ENCODE peak calls at places on chromosomes 2 and 18, in seven cellular contexts. K is AG10803, F is tibial artery, Q is progenitor cell of endocrine pancreas, A is IMR-90, I is HCT116, H is heart left ventricle. D is an unnamed sample.

GRCh38 chr18:8792688-8793316 is 87.4 kb downstream of the MTCL1 start:
- DNase-seq in H (no peak), F (no peak), A (no peak), I (no peak), Q (no peak), K (no peak), D (no peak)

GRCh38 chr2:210523650-210524289 is 32.6 kb upstream of the CPS1 start:
- DNase-seq in I (no peak), H (no peak), F (no peak), K (no peak), Q (no peak), A (no peak), D (no peak)

GRCh38 chr2:240178564-240178963 is 38.1 kb upstream of the OTOS start:
- DNase-seq in K (no peak), A (no peak), F (peak), Q (no peak), I (no peak), H (no peak), D (no peak)

GRCh38 chr2:68915345-68915841 is 37.3 kb downstream of the GKN2 start:
- DNase-seq in F (no peak), H (no peak), A (no peak), Q (no peak), K (no peak), I (no peak), D (no peak)

GRCh38 chr18:63974991-63975390 is 5.1 kb downstream of the SERPINB8 start:
- DNase-seq in H (no peak), I (peak), F (no peak), A (peak), Q (no peak), K (peak), D (no peak)

GRCh38 chr2:229539628-229540027 is 174.7 kb downstream of the DNER start:
- DNase-seq in K (no peak), A (peak), I (no peak), Q (no peak), H (no peak), F (no peak), D (no peak)

GRCh38 chr2:96882230-96882629 is 12.3 kb upstream of the SEMA4C start:
- DNase-seq in I (no peak), H (no peak), F (no peak), K (no peak), A (no peak), Q (no peak), D (no peak)

GRCh38 chr2:62091471-62091870 is 104.4 kb upstream of the B3GNT2 start:
- DNase-seq in K (no peak), H (no peak), F (no peak), I (no peak), A (no peak), Q (no peak), D (no peak)

GRCh38 chr2:28161466-28161865 is 231.2 kb upstream of the FOSL2 start:
- DNase-seq in I (no peak), Q (no peak), F (no peak), K (peak), A (no peak), H (no peak), D (no peak)

GRCh38 chr2:109284816-109285215 is 155.8 kb downstream of the SH3RF3 start:
- DNase-seq in Q (no peak), I (no peak), K (peak), F (no peak), A (peak), H (peak), D (no peak)

GRCh38 chr2:43251171-43251731 is 24.8 kb upstream of the ZFP36L2 start:
- DNase-seq in I (no peak), Q (no peak), F (peak), A (peak), K (peak), H (no peak), D (no peak)

GRCh38 chr2:185796758-185797157 is 58.2 kb downstream of the FSIP2 start:
- DNase-seq in K (no peak), H (no peak), F (no peak), A (no peak), Q (no peak), I (no peak), D (no peak)

GRCh38 chr2:100875516-100876230 is 55.7 kb downstream of the NPAS2 start:
- DNase-seq in Q (no peak), H (no peak), F (no peak), I (no peak), K (no peak), A (no peak), D (no peak)

GRCh38 chr2:148298201-148298600 is 277.3 kb downstream of the MBD5 start:
- DNase-seq in F (no peak), K (peak), A (peak), Q (no peak), H (no peak), I (no peak), D (no peak)

GRCh38 chr2:127704641-127705243 is 3.4 kb downstream of the SFT2D3 start:
- DNase-seq in F (peak), I (no peak), Q (no peak), A (no peak), H (no peak), K (peak), D (no peak)

GRCh38 chr2:235734700-235735205 is 240.9 kb downstream of the AGAP1 start:
- DNase-seq in H (no peak), F (peak), Q (no peak), I (no peak), K (peak), A (no peak), D (no peak)

GRCh38 chr2:169640104-169640503 is 54.1 kb downstream of the CFAP210 start:
- DNase-seq in Q (no peak), I (no peak), F (no peak), A (no peak), K (no peak), H (no peak), D (no peak)

GRCh38 chr18:72823345-72823744 is 44.4 kb downstream of the NETO1 start:
- DNase-seq in H (no peak), I (no peak), K (no peak), Q (no peak), F (no peak), A (no peak), D (no peak)

GRCh38 chr18:72822202-72822601 is 45.6 kb downstream of the NETO1 start:
- DNase-seq in F (no peak), K (no peak), A (no peak), I (no peak), Q (no peak), H (no peak), D (no peak)

GRCh38 chr18:72820571-72820970 is 47.2 kb downstream of the NETO1 start:
- DNase-seq in F (no peak), I (no peak), K (no peak), Q (no peak), H (no peak), A (no peak), D (no peak)

DNA sequence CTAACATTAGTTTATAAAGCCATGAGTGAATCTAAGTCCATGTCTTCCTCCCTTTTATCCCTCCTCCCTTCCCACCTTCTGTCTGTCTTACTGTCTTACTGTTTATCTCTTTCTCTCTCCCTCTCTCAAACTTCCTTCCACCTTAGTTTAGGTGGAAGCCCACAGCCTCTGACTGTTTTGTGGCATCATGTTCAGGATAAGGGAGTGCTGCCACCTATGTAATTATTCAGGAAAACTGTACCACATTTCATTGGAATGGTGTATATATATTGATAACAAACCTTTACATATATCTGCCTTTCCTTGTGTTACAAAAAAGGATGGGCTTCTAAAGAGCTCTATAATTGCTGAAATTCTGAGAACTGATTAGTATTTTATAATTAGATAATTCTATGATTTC is 48.7 kb downstream of the NETO1 start:
- DNase-seq in F (no peak), I (no peak), K (no peak), A (no peak), Q (no peak), H (no peak), D (no peak)
- TF ChIP-seq CTCF in F (no peak), I (no peak), K (no peak), A (no peak), Q (no peak), H (no peak), D (no peak)

DNA sequence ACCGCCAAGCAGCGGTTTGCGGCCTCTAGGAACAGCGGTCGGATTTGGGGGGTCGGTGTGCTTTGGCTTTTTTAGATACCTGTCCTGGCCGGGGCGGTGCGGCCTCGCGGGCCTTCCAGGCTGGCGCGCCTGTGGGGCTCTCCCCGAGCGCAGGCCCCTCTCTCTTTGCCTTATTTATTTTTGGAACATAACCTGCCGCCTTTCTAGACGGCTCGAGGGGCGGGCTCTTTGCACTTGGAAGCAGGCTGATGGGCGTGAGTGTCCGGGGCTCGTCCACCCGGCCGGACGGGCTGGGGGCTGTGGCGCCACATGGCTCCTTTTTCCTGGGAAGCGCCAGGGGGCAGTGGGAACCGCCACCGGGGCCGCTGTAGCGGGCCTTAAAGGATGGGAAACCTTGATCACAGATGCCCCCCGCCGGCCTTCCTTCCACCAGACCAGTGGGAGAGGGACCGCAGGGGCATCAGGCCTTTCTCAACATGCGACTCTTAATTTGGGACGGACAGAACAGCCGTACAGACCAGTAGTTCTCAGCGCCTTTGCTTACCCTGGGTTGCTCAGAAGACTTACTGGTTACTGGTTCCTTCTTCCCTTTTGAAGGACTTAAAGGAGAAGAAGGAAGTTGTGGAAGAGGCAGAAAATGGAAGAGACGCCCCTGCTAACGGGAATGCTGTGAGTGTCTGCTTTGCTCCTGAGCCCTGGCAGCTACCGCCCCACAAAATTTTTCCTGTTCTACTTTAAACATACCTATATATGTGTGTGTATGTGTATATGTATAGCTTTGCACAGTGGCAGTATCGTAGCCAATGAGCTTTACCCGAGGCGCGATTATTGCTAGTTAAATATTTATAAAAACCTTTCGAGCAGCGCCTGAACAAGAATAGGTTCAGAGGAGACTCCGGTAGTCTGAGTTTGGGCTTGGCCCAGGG is 2.7 kb downstream of the PTMA start:
- DNase-seq in Q (no peak), F (peak), I (no peak), H (peak), K (peak), A (no peak), D (no peak)
- TF ChIP-seq CTCF in Q (no peak), F (no peak), I (no peak), H (no peak), K (peak), A (peak), D (no peak)

DNA sequence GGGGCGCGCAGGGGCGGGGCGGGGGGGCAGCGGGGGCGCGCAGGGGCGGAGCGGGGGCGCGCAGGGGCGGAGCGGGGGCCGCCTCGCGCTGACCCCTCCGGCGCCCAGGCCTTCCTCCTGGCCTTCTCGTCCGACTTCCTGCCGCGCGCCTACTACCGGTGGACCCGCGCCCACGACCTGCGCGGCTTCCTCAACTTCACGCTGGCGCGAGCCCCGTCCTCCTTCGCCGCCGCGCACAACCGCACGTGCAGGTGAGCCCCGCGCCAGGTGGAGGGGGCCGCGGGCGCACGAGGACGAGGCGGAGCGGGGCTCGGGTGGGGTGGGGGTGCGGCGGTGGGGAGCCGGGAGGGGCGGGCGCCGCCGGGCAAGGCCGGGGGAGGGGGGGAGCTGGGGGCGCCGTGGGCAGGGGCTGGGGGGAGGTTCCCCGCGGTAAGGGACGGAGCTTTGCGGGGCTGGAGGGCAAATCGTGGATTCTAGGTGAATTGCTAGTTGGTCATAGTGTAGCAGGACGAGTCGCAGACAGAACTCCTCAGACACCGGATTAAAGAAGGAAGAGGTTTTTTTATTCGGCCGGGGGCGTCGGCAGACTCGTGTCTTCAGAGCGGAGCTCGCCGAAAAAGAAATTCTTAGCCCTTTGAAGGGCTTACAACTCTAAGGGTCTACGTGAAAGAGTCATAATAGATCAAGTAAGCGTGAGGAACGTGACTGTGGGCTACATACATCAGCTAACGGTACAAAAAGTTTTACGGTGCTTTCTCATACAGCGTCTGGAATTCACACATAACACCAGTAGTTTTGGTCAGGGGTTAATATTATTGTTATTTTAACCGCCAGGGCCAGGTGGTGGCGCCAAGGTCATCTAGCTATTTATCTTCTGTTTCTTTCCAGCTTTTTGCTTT is 29.9 kb downstream of the ANO7 start:
- DNase-seq in Q (peak), A (peak), I (no peak), H (peak), F (no peak), K (peak), D (no peak)
- TF ChIP-seq CTCF in Q (peak), A (peak), I (peak), H (peak), F (no peak), K (no peak), D (peak)

GRCh38 chr2:178223806-178224205 is 29.5 kb downstream of the OSBPL6 start:
- DNase-seq in I (no peak), H (no peak), A (no peak), K (no peak), Q (no peak), F (no peak), D (no peak)
- TF ChIP-seq CTCF in I (no peak), H (no peak), A (no peak), K (no peak), Q (no peak), F (no peak), D (no peak)

DNA sequence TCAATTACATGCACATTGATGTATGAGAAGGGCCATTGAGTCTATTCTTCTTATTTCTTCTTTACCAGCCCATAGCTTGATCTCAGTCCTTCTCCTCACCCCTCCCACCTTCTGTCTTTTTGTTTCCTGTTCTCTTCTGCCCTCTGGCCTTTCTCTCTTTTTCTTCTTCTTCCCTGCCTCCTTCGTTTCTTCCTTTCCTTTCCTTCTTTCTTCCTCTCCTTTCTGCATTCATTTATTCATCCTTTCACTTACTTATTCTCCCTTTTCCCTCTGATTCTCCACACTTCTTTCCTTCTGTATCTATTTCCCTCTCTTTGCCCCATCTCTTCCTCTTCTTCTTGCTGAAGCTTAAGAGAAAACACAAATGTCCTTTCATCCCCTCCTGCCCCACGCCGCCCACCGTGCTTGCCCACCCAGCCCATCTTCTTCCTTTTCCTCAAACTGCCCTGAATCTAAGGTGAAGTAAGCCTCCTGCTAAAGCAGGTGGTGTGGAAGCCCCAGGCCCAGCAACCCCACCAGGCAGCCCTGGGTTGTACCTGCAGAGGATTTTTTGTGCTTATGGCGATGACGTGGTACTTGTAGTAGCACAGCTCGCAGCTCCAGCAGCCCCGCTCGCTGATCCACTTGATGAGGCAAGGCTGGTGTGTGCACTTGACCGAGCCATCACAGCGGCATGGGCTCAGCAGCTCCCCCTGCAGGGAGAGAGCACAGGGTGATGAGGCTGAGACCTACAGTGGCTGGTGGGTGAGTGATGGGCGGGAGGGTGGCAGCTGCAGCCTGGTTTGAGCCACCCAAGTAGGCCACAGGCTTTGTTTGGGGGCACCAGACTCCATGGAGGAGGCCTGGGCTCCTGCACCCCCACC is 89.0 kb downstream of the MARCHF4 start:
- DNase-seq in A (no peak), F (no peak), K (no peak), Q (peak), H (no peak), I (peak), D (no peak)
- TF ChIP-seq CTCF in A (peak), F (no peak), K (peak), Q (peak), H (no peak), I (peak), D (peak)

DNA sequence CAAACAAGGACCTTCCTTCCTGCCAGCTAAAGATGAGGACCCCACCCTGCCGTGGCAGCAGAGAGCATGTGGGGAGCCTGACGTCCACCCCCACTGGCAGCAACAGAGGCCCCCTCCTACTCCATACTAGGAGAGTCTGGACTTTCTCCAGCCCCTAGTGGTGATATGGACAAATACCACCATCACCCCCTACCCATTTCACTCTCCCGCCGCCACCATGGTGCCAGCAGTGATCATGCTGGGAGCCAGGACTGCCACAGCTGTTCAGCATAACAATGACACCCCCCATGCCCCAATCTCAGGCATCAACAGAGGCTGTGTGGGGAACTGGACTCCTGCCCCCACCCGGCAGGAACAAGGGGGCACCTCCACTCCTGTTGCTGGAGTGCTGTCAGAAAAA is 42.7 kb upstream of the ATP9B start:
- DNase-seq in A (no peak), K (no peak), F (no peak), Q (no peak), I (no peak), H (no peak), D (no peak)
- TF ChIP-seq CTCF in A (no peak), K (no peak), F (no peak), Q (no peak), I (no peak), H (no peak), D (peak)

GRCh38 chr18:48230459-48231113 is 178.6 kb downstream of the ZBTB7C start:
- DNase-seq in A (peak), H (no peak), K (peak), I (peak), Q (peak), F (no peak), D (no peak)
- TF ChIP-seq CTCF in A (peak), H (peak), K (peak), I (peak), Q (peak), F (peak), D (peak)